ENCODE peak calls at places on chromosomes 1 and 21, in eight cellular contexts. E, T, R, I, M, H, F and O are unnamed samples.

GRCh38 chr1:80534606-80535360 is 1266.0 kb upstream of the ADGRL2 start:
- DNase-seq in E (no peak), T (no peak), R (no peak), I (no peak), M (no peak), H (peak; percentile 20), F (no peak), O (no peak)

GRCh38 chr1:198977909-198978308 is 339.1 kb downstream of the PTPRC start:
- DNase-seq in E (no peak), T (no peak), R (no peak), I (no peak), M (no peak), H (no peak), F (no peak), O (no peak)

GRCh38 chr1:202221911-202222909 is 28.6 kb downstream of the LGR6 start:
- DNase-seq in E (no peak), T (no peak), R (no peak), I (peak; percentile 63), M (no peak), H (no peak), F (no peak), O (no peak)

GRCh38 chr1:30375156-30375555 is 348.2 kb downstream of the MATN1 start:
- DNase-seq in E (no peak), T (no peak), R (no peak), I (peak; percentile 20), M (no peak), H (no peak), F (no peak), O (no peak)

GRCh38 chr1:56461158-56462127 is 117.9 kb downstream of the PLPP3 start:
- DNase-seq in E (peak; percentile 21), T (no peak), R (no peak), I (no peak), M (no peak), H (no peak), F (no peak), O (peak; percentile 8)

GRCh38 chr1:119632836-119633235 is 15.2 kb downstream of the ZNF697 start:
- DNase-seq in E (no peak), T (no peak), R (no peak), I (no peak), M (no peak), H (no peak), F (no peak), O (no peak)

GRCh38 chr1:235206533-235207201 is 45.6 kb upstream of the RBM34 start:
- DNase-seq in E (no peak), T (no peak), R (no peak), I (no peak), M (no peak), H (no peak), F (no peak), O (no peak)

GRCh38 chr1:23555949-23556640 is 3.2 kb downstream of the ID3 start:
- DNase-seq in E (no peak), T (no peak), R (peak; percentile 54), I (no peak), M (no peak), H (peak; percentile 64), F (no peak), O (peak; percentile 40)

GRCh38 chr1:42380617-42381423 is at the start of gene RIMKLA:
- DNase-seq in E (peak; percentile 77), T (peak; percentile 61), R (peak; percentile 34), I (peak; percentile 73), M (peak; percentile 91), H (peak; percentile 6), F (no peak), O (peak; percentile 85)

GRCh38 chr1:207487636-207488035 is 8.3 kb upstream of the CR1 start:
- DNase-seq in E (no peak), T (no peak), R (no peak), I (no peak), M (no peak), H (no peak), F (no peak), O (no peak)

GRCh38 chr1:241834733-241835377 is 13.1 kb upstream of the EXO1 start:
- DNase-seq in E (no peak), T (no peak), R (no peak), I (no peak), M (no peak), H (peak; percentile 84), F (no peak), O (no peak)

GRCh38 chr1:24111264-24111997 is 504 bp downstream of the MYOM3 start:
- DNase-seq in E (no peak), T (no peak), R (no peak), I (no peak), M (no peak), H (no peak), F (peak; percentile 40), O (no peak)

GRCh38 chr1:154968731-154969130 is 1.8 kb downstream of the SHC1 start:
- DNase-seq in E (no peak), T (no peak), R (no peak), I (no peak), M (no peak), H (no peak), F (no peak), O (no peak)

GRCh38 chr1:35572296-35572695 is 818 bp upstream of the TFAP2E start:
- DNase-seq in E (no peak), T (no peak), R (no peak), I (no peak), M (no peak), H (no peak), F (no peak), O (no peak)

GRCh38 chr1:19815801-19816736 is 986 bp upstream of the RNF186 start:
- DNase-seq in E (no peak), T (no peak), R (no peak), I (no peak), M (no peak), H (no peak), F (no peak), O (no peak)

GRCh38 chr1:247407180-247407616 is 8.8 kb upstream of the NLRP3 start:
- DNase-seq in E (no peak), T (peak; percentile 27), R (no peak), I (no peak), M (peak; percentile 68), H (no peak), F (no peak), O (no peak)

GRCh38 chr1:194103516-194104246 is 917.3 kb upstream of the B3GALT2 start:
- DNase-seq in E (no peak), T (no peak), R (no peak), I (no peak), M (no peak), H (no peak), F (no peak), O (no peak)

GRCh38 chr1:31714442-31715096 is 10.8 kb upstream of the COL16A1 start:
- DNase-seq in E (peak; percentile 67), T (peak; percentile 73), R (peak; percentile 94), I (peak; percentile 64), M (peak; percentile 59), H (peak; percentile 70), F (peak; percentile 83), O (peak; percentile 58)

GRCh38 chr21:16965424-16965823 is 547.4 kb upstream of the CXADR start:
- DNase-seq in E (no peak), T (no peak), R (no peak), I (no peak), M (no peak), H (no peak), F (no peak), O (no peak)

GRCh38 chr1:160284220-160284781 is 632 bp downstream of the PEX19 start:
- DNase-seq in E (no peak), T (no peak), R (no peak), I (peak; percentile 43), M (peak; percentile 19), H (peak; percentile 92), F (no peak), O (no peak)

GRCh38 chr1:236685917-236686814 is at the start of gene ACTN2:
- DNase-seq in E (peak; percentile 97), T (peak; percentile 77), R (peak; percentile 79), I (peak; percentile 60), M (peak; percentile 66), H (peak; percentile 28), F (no peak), O (peak; percentile 81)

GRCh38 chr1:11158291-11158690 is 30.9 kb upstream of the ANGPTL7 start:
- DNase-seq in E (no peak), T (no peak), R (no peak), I (no peak), M (no peak), H (no peak), F (no peak), O (no peak)
- TF ChIP-seq CTCF in E (no peak), T (no peak), R (no peak), I (no peak), M (no peak), H (peak; percentile 19), F (no peak), O (no peak)

GRCh38 chr1:96878640-96879039 is 157.1 kb downstream of the PTBP2 start:
- DNase-seq in E (no peak), T (no peak), R (no peak), I (no peak), M (no peak), H (no peak), F (no peak), O (no peak)

GRCh38 chr1:96872757-96873156 is 151.2 kb downstream of the PTBP2 start:
- DNase-seq in E (no peak), T (no peak), R (no peak), I (no peak), M (no peak), H (no peak), F (no peak), O (no peak)
- TF ChIP-seq CTCF in E (no peak), T (no peak), R (no peak), I (no peak), M (no peak), H (no peak), F (no peak), O (no peak)

GRCh38 chr1:244451951-244452795 is 464 bp upstream of the ADSS2 start:
- DNase-seq in E (peak; percentile 99), T (peak; percentile 99), R (peak; percentile 99), I (peak; percentile 98), M (peak; percentile 97), H (peak; percentile 99), F (peak; percentile 98), O (peak; percentile 99)
- TF ChIP-seq CTCF in E (peak; percentile 91), T (peak; percentile 67), R (peak; percentile 61), I (peak; percentile 35), M (peak; percentile 61), H (peak; percentile 28), F (peak; percentile 54), O (peak; percentile 32)

DNA sequence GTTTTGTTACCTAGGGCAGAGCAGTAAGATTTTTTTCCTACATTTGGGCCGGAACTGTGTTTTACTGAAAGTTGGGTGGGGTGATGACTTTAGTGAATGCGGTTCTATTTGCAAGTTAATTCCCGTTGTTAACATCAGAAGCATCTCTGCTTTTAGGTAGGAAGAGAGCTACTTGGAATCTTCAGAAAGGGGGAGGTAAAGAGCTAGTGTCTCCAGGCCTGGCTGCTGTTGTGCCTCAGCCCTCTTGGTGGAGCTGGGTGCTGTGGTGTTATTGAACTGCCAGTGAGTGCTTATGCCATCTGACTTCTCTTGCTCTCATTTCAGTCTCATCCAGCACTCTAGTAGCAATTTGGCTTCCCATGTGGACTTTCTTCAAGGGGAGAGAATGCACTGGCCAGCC is 3.4 kb downstream of the KDM4A start:
- DNase-seq in E (no peak), T (no peak), R (no peak), I (no peak), M (no peak), H (peak; percentile 23), F (no peak), O (no peak)
- TF ChIP-seq CTCF in E (peak; percentile 96), T (peak; percentile 18), R (no peak), I (no peak), M (peak; percentile 29), H (peak; percentile 34), F (no peak), O (no peak)

GRCh38 chr1:93620841-93621210 is 60.8 kb downstream of the BCAR3 start:
- DNase-seq in E (peak; percentile 60), T (no peak), R (no peak), I (no peak), M (no peak), H (no peak), F (no peak), O (no peak)
- TF ChIP-seq CTCF in E (no peak), T (no peak), R (no peak), I (no peak), M (no peak), H (no peak), F (no peak), O (no peak)